ENCODE peak calls at places on chromosomes 1 and 21, in four cellular contexts. D is IMR-90, T is stomach, F is upper lobe of left lung. Z is an unnamed sample.

GRCh38 chr1:79859212-79859948 is 852.9 kb upstream of the ADGRL4 start:
- DNase-seq in D (peak; percentile 76), T (no peak), F (no peak), Z (no peak)

GRCh38 chr21:34834852-34835501 is 166.2 kb downstream of the CLIC6 start:
- DNase-seq in D (no peak), T (no peak), F (no peak), Z (no peak)

GRCh38 chr1:235763962-235764361 is 102.7 kb downstream of the LYST start:
- DNase-seq in D (peak; percentile 19), T (no peak), F (no peak), Z (no peak)

GRCh38 chr1:91862120-91862519 is 23.8 kb downstream of the TGFBR3 start:
- DNase-seq in D (no peak), T (no peak), F (no peak), Z (no peak)

GRCh38 chr1:203351037-203351625 is at the start of gene FMOD:
- DNase-seq in D (peak; percentile 46), T (peak; percentile 79), F (no peak), Z (peak; percentile 50)

GRCh38 chr1:65344171-65344570 is 34.8 kb downstream of the DNAJC6 start:
- DNase-seq in D (no peak), T (no peak), F (no peak), Z (no peak)

GRCh38 chr1:71311396-71311795 is 230.6 kb upstream of the ZRANB2 start:
- DNase-seq in D (no peak), T (no peak), F (no peak), Z (no peak)

GRCh38 chr21:23963454-23963853 is 1643.8 kb downstream of the MRPL39 start:
- DNase-seq in D (peak; percentile 17), T (no peak), F (no peak), Z (no peak)

GRCh38 chr1:23561813-23562100 is 2.5 kb upstream of the ID3 start:
- DNase-seq in D (no peak), T (no peak), F (no peak), Z (no peak)

GRCh38 chr1:24928631-24929090 is 1.4 kb downstream of the RUNX3 start:
- DNase-seq in D (no peak), T (no peak), F (no peak), Z (no peak)

GRCh38 chr1:109783436-109783835 is 19.7 kb upstream of the EPS8L3 start:
- DNase-seq in D (peak; percentile 76), T (peak; percentile 67), F (no peak), Z (no peak)

GRCh38 chr21:15978158-15978805 is 248.5 kb downstream of the USP25 start:
- DNase-seq in D (peak; percentile 6), T (no peak), F (no peak), Z (no peak)

GRCh38 chr1:71312545-71312944 is 231.7 kb upstream of the ZRANB2 start:
- DNase-seq in D (no peak), T (no peak), F (no peak), Z (no peak)

GRCh38 chr1:161799792-161800191 is 33.7 kb downstream of the ATF6 start:
- DNase-seq in D (no peak), T (no peak), F (no peak), Z (no peak)

GRCh38 chr1:8090241-8090702 is 64.2 kb upstream of the ERRFI1 start:
- DNase-seq in D (peak; percentile 98), T (no peak), F (no peak), Z (no peak)

GRCh38 chr1:248688527-248689298 is 13.9 kb downstream of the OR14I1 start:
- DNase-seq in D (no peak), T (no peak), F (no peak), Z (no peak)

GRCh38 chr1:228964178-228964819 is 229.0 kb downstream of the RHOU start:
- DNase-seq in D (peak; percentile 94), T (peak; percentile 37), F (no peak), Z (peak; percentile 72)

GRCh38 chr1:66764994-66765578 is 12.8 kb downstream of the DYNLT5 start:
- DNase-seq in D (peak; percentile 66), T (peak; percentile 27), F (no peak), Z (peak; percentile 73)

GRCh38 chr1:109269212-109269980 is 13.5 kb downstream of the PSRC1 start:
- DNase-seq in D (no peak), T (no peak), F (peak; percentile 66), Z (no peak)

GRCh38 chr1:214234635-214235025 is 46.3 kb upstream of the SMYD2 start:
- DNase-seq in D (peak; percentile 25), T (no peak), F (no peak), Z (no peak)

GRCh38 chr1:22447581-22448215 is 4.0 kb upstream of the ZBTB40 start:
- DNase-seq in D (peak; percentile 78), T (no peak), F (no peak), Z (no peak)

GRCh38 chr1:177780096-177780700 is 189.7 kb downstream of the SEC16B start:
- DNase-seq in D (peak; percentile 57), T (no peak), F (no peak), Z (peak; percentile 48)

GRCh38 chr1:54542120-54542961 is 5.7 kb upstream of the ACOT11 start:
- DNase-seq in D (peak; percentile 50), T (peak; percentile 78), F (peak; percentile 93), Z (peak; percentile 71)

GRCh38 chr21:32590130-32590529 is 4.8 kb upstream of the TCP10L start:
- DNase-seq in D (no peak), T (no peak), F (no peak), Z (no peak)

GRCh38 chr1:39006726-39007645 is 15.9 kb downstream of the AKIRIN1 start:
- DNase-seq in D (no peak), T (no peak), F (no peak), Z (no peak)

GRCh38 chr1:167492509-167492910 is 25.8 kb downstream of the CD247 start:
- DNase-seq in D (no peak), T (no peak), F (no peak), Z (no peak)

GRCh38 chr1:168179411-168180147 is 817 bp downstream of the TIPRL start:
- DNase-seq in D (peak; percentile 25), T (no peak), F (no peak), Z (peak; percentile 26)

GRCh38 chr1:107976431-107977215 is 11.6 kb upstream of the VAV3 start:
- DNase-seq in D (no peak), T (no peak), F (no peak), Z (no peak)

GRCh38 chr1:61585714-61586113 is 139.2 kb downstream of the TM2D1 start:
- DNase-seq in D (no peak), T (no peak), F (no peak), Z (no peak)

GRCh38 chr21:28614816-28615215 is 377.9 kb downstream of the LTN1 start:
- DNase-seq in D (no peak), T (no peak), F (no peak), Z (no peak)

GRCh38 chr1:6603851-6604558 is 1.3 kb upstream of the KLHL21 start:
- DNase-seq in D (peak; percentile 86), T (peak; percentile 84), F (peak; percentile 84), Z (peak; percentile 83)

GRCh38 chr1:92862605-92863004 is 30.8 kb downstream of the RPL5 start:
- DNase-seq in D (no peak), T (no peak), F (no peak), Z (no peak)

GRCh38 chr1:118200836-118201235 is 15.8 kb upstream of the SPAG17 start:
- DNase-seq in D (no peak), T (no peak), F (no peak), Z (no peak)

GRCh38 chr1:230237805-230238204 is 170.8 kb downstream of the GALNT2 start:
- DNase-seq in D (no peak), T (no peak), F (no peak), Z (peak; percentile 28)
- TF ChIP-seq CTCF in D (no peak), T (no peak), F (no peak), Z (no peak)

DNA sequence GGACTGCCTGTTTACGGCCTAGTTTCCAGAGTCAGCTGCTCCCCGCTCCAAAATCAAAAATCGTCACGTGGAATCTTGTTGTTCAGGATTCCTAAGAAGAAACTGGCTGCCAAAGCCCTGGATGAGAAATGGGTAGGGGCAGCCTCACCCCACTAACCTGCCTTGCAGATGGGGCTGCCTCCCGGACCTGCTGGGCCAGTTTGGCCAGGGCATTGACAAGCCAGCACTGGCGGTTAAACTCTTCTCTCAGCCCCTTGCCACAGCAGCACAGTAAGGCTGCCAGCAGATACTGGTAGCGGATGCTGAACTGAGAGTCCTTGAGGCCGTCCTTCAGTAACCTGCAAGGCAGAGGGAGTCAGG is 31.6 kb upstream of the PPP1R15B start:
- DNase-seq in D (no peak), T (peak; percentile 72), F (peak; percentile 73), Z (no peak)
- H3K36me3 ChIP-seq in D (peaks cover 23% of the 10 kb centered on the region), T (peaks cover 38% of the 10 kb centered on the region), F (peaks cover 15% of the 10 kb centered on the region), Z (no peaks in the 10 kb centered on the region)

GRCh38 chr1:98385691-98386090 is 275.8 kb upstream of the SNX7 start:
- DNase-seq in D (peak; percentile 45), T (no peak), F (no peak), Z (no peak)
- TF ChIP-seq POLR2A in D (no peak), T (no peak), F (no peak), Z (no peak)

GRCh38 chr1:170012920-170013319 is 61.6 kb downstream of the KIFAP3 start:
- DNase-seq in D (no peak), T (no peak), F (no peak), Z (no peak)

GRCh38 chr1:170010443-170010842 is 64.1 kb downstream of the KIFAP3 start:
- DNase-seq in D (peak; percentile 55), T (no peak), F (no peak), Z (peak; percentile 77)
- TF ChIP-seq CTCF in D (peak; percentile 52), T (no peak), F (no peak), Z (no peak)

GRCh38 chr21:26842300-26842699 is 2.9 kb downstream of the ADAMTS1 start:
- DNase-seq in D (peak; percentile 64), T (no peak), F (no peak), Z (no peak)
- H3K36me3 ChIP-seq in D (peaks cover 52% of the 10 kb centered on the region), T (peaks cover 24% of the 10 kb centered on the region), F (peaks cover 16% of the 10 kb centered on the region), Z (no peaks in the 10 kb centered on the region)

DNA sequence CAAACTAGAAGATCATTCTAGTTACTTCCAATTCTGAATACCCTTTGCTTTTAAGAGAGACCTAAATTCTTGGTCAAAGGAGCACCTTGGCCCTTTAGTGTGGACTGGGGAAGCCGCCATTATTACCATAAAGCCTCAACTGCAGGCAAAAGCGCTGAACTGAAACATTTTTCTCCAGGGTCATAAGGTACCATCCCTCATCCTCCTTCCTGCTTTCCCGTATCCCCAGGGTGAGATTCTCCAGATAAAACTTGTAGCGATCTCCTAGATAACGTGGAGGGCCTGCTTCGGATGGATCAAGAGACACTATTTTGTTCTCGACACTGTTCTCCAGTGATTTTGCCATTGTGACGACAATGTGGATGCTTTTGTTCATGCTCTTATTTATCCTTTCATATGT is 9.8 kb downstream of the SLAMF1 start:
- DNase-seq in D (no peak), T (no peak), F (no peak), Z (no peak)
- TF ChIP-seq POLR2A in D (no peak), T (no peak), F (no peak), Z (no peak)

GRCh38 chr1:226569879-226570547 is 21.4 kb downstream of the STUM start:
- DNase-seq in D (no peak), T (no peak), F (peak; percentile 27), Z (no peak)
- TF ChIP-seq CTCF in D (no peak), T (no peak), F (no peak), Z (no peak)